ENCODE peak calls at places on chromosomes 2 and 18, in eight cellular contexts. C is left ventricle myocardium inferior, D is mucosa of descending colon, Y is AG10803, O is psoas muscle, R is heart right ventricle, G is AG04450, V is astrocyte of the spinal cord. F is an unnamed sample.
A peak's percentile ranks its signal among the peaks of the same experiment; 100 is the strongest.

GRCh38 chr18:78649421-78649820 is 330.2 kb upstream of the SALL3 start:
- DNase-seq in C (no peak), D (no peak), Y (no peak), O (no peak), R (no peak), G (no peak), V (no peak), F (no peak)

GRCh38 chr18:67515987-67516431 is 511 bp downstream of the DSEL start:
- DNase-seq in C (peak; percentile 82), D (peak; percentile 84), Y (peak; percentile 83), O (peak; percentile 78), R (peak; percentile 81), G (peak; percentile 55), V (peak; percentile 90), F (peak; percentile 92)

GRCh38 chr2:141105763-141106162 is 1025.1 kb downstream of the LRP1B start:
- DNase-seq in C (no peak), D (no peak), Y (no peak), O (no peak), R (no peak), G (no peak), V (peak; percentile 24), F (no peak)

GRCh38 chr2:98476192-98476868 is 31.7 kb downstream of the INPP4A start:
- DNase-seq in C (no peak), D (peak; percentile 83), Y (no peak), O (no peak), R (no peak), G (no peak), V (no peak), F (no peak)

GRCh38 chr2:208872591-208872990 is 466.0 kb downstream of the PTH2R start:
- DNase-seq in C (no peak), D (no peak), Y (no peak), O (no peak), R (no peak), G (no peak), V (no peak), F (no peak)

GRCh38 chr2:72605836-72606442 is 219.9 kb downstream of the EXOC6B start:
- DNase-seq in C (no peak), D (peak; percentile 27), Y (no peak), O (no peak), R (no peak), G (no peak), V (peak; percentile 25), F (peak; percentile 45)

GRCh38 chr18:23207191-23207955 is 72.1 kb downstream of the CABLES1 start:
- DNase-seq in C (no peak), D (no peak), Y (no peak), O (no peak), R (no peak), G (no peak), V (peak; percentile 54), F (no peak)

GRCh38 chr2:161625314-161625919 is 1.2 kb downstream of the SLC4A10 start:
- DNase-seq in C (no peak), D (peak; percentile 7), Y (no peak), O (no peak), R (no peak), G (no peak), V (peak; percentile 3), F (no peak)

GRCh38 chr2:239268549-239268948 is 132.3 kb downstream of the HDAC4 start:
- DNase-seq in C (no peak), D (no peak), Y (no peak), O (no peak), R (no peak), G (no peak), V (no peak), F (no peak)

GRCh38 chr18:59787998-59788875 is 91.0 kb upstream of the CCBE1 start:
- DNase-seq in C (no peak), D (no peak), Y (peak; percentile 68), O (no peak), R (no peak), G (no peak), V (peak; percentile 76), F (peak; percentile 72)

GRCh38 chr18:37429768-37430167 is 135.8 kb downstream of the CELF4 start:
- DNase-seq in C (no peak), D (no peak), Y (no peak), O (no peak), R (no peak), G (no peak), V (no peak), F (no peak)

GRCh38 chr2:237427807-237428506 is 14.0 kb upstream of the COL6A3 start:
- DNase-seq in C (no peak), D (no peak), Y (no peak), O (no peak), R (no peak), G (no peak), V (no peak), F (no peak)

GRCh38 chr18:24398515-24398914 is 891 bp upstream of the OSBPL1A start:
- DNase-seq in C (no peak), D (peak; percentile 29), Y (peak; percentile 34), O (peak; percentile 32), R (no peak), G (no peak), V (peak; percentile 52), F (no peak)

GRCh38 chr2:201779996-201780673 is 598 bp downstream of the ALS2 start:
- DNase-seq in C (no peak), D (peak; percentile 33), Y (peak; percentile 11), O (no peak), R (no peak), G (no peak), V (peak; percentile 31), F (peak; percentile 29)

GRCh38 chr2:224284134-224284946 is 117.6 kb downstream of the FAM124B start:
- DNase-seq in C (no peak), D (peak; percentile 60), Y (peak; percentile 26), O (no peak), R (no peak), G (no peak), V (peak; percentile 37), F (peak; percentile 46)

GRCh38 chr2:207676827-207677354 is 34.5 kb upstream of the CCNYL1 start:
- DNase-seq in C (no peak), D (no peak), Y (peak; percentile 63), O (no peak), R (no peak), G (peak; percentile 62), V (peak; percentile 85), F (peak; percentile 91)

GRCh38 chr18:21851327-21851961 is 110.9 kb downstream of the MIB1 start:
- DNase-seq in C (no peak), D (no peak), Y (peak; percentile 28), O (no peak), R (no peak), G (no peak), V (peak; percentile 16), F (peak; percentile 50)

GRCh38 chr18:8140841-8141501 is 468.3 kb upstream of the RAB12 start:
- DNase-seq in C (peak; percentile 51), D (no peak), Y (peak; percentile 53), O (peak; percentile 68), R (peak; percentile 26), G (no peak), V (peak; percentile 69), F (peak; percentile 94)

GRCh38 chr2:17625446-17625845 is 85.0 kb downstream of the VSNL1 start:
- DNase-seq in C (no peak), D (no peak), Y (no peak), O (no peak), R (no peak), G (no peak), V (no peak), F (no peak)
- TF ChIP-seq CTCF in C (no peak), D (no peak), Y (no peak), O (no peak), R (no peak), G (no peak), V (no peak), F (no peak)

DNA sequence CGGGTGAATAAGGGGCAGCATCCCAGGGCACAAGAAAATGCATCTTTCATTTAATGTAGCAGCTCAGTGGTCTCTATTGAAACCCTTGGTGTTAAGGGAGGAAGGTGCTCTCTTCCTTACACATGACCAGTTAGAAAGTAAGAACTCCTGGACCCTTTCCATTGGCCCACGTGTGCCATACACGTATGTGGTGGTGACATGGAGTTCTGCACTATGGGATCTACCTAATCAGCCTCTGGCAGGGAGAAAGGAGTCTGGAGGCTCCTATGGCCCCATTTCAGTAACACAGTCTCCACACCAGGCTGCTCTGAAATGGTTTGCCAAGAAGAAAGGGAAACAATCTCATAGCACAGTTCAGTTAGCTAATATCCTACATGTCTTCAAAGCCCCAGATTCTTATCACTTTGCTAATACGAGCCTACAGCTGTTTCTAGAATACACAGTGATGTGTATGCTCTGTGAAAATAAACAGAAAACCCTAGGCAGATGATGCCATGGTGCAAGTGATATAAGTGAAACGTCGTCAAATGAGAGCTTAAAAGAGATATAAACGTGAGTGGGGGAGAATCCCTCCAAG is 7.0 kb downstream of the EFEMP1 start:
- DNase-seq in C (no peak), D (no peak), Y (no peak), O (no peak), R (no peak), G (peak; percentile 67), V (no peak), F (no peak)
- H3K4me3 ChIP-seq in C (no peak overlapping the region), D (no peak overlapping the region), Y (no peak overlapping the region), O (no peak overlapping the region), R (no peak overlapping the region), G (no peak overlapping the region), V (no peak overlapping the region), F (peak overlapping the region; percentile 24)

GRCh38 chr18:58231930-58232329 is 187.9 kb downstream of the NEDD4L start:
- DNase-seq in C (no peak), D (peak; percentile 68), Y (no peak), O (no peak), R (no peak), G (no peak), V (no peak), F (no peak)
- TF ChIP-seq CTCF in C (peak; percentile 58), D (no peak), Y (peak; percentile 50), O (peak; percentile 51), R (peak; percentile 59), G (peak; percentile 5), V (peak; percentile 34), F (peak; percentile 44)

GRCh38 chr2:29923110-29923721 is 1.8 kb upstream of the ALK start:
- DNase-seq in C (peak; percentile 50), D (peak; percentile 66), Y (peak; percentile 62), O (peak; percentile 32), R (peak; percentile 25), G (peak; percentile 8), V (peak; percentile 56), F (peak; percentile 72)

GRCh38 chr2:29920631-29921559 is 491 bp downstream of the ALK start:
- DNase-seq in C (no peak), D (no peak), Y (peak; percentile 8), O (peak; percentile 20), R (no peak), G (no peak), V (peak; percentile 3), F (peak; percentile 9)

GRCh38 chr2:29916571-29916970 is 4.8 kb downstream of the ALK start:
- DNase-seq in C (no peak), D (no peak), Y (no peak), O (no peak), R (no peak), G (no peak), V (no peak), F (no peak)

GRCh38 chr2:29921560-29921915 is at the start of gene ALK:
- DNase-seq in C (peak; percentile 89), D (peak; percentile 79), Y (peak; percentile 69), O (peak; percentile 87), R (peak; percentile 87), G (peak; percentile 30), V (peak; percentile 81), F (peak; percentile 63)

DNA sequence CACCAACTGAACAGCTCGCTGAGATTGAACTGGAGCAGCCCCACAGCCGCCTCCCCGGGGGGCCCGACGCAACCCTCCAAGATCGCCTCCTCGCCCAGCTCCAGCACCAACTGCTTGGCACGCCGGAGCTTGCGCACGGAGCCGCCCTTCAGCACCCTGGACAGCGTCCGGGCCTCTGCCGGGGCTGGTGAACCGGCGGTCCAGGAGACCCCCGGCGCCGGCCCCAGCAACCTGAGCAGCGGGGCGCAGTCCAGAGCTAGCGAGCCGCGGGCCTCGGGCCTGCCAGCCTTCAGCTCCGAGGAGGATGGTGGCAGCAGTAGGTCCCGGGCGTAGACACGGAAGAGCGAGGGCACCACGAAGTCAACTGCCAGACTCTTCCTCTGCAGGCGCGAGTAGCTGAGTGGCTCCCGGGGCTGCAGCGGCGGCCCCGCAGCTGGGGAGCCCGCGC is 1.2 kb downstream of the ALK start:
- DNase-seq in C (peak; percentile 48), D (peak; percentile 44), Y (peak; percentile 14), O (peak; percentile 60), R (peak; percentile 69), G (no peak), V (peak; percentile 46), F (peak; percentile 11)
- H3K4me3 ChIP-seq in C (peak overlapping the region; percentile 65), D (no peak overlapping the region), Y (no peak overlapping the region), O (peak overlapping the region; percentile 62), R (peak overlapping the region; percentile 49), G (no peak overlapping the region), V (no peak overlapping the region), F (no peak overlapping the region)